ENCODE peak calls at places on chromosomes 2 and 18, in ten cellular contexts. E is fibroblast of lung, K is OCI-LY7, N is MM.1S, R is GM23338, I is K562, Y is HCT116, B is GM23248, C is neural progenitor cell, G is mammary epithelial cell. M is an unnamed sample.

GRCh38 chr2:172047486-172048194 is 37.7 kb upstream of the DLX1 start:
- DNase-seq in E (no peak), K (no peak), N (no peak), R (no peak), I (no peak), Y (no peak), B (no peak), C (no peak), G (no peak), M (no peak)

GRCh38 chr2:80852079-80852807 is 547.7 kb upstream of the LRRTM1 start:
- DNase-seq in E (no peak), K (peak; percentile 20), N (no peak), R (peak; percentile 57), I (no peak), Y (no peak), B (no peak), C (no peak), G (no peak), M (no peak)

GRCh38 chr2:26588576-26588975 is 52.6 kb downstream of the CIB4 start:
- DNase-seq in E (no peak), K (no peak), N (no peak), R (no peak), I (no peak), Y (no peak), B (no peak), C (no peak), G (no peak), M (peak; percentile 17)

GRCh38 chr2:96964221-96964905 is 22.0 kb downstream of the FAM178B start:
- DNase-seq in E (no peak), K (no peak), N (no peak), R (no peak), I (no peak), Y (no peak), B (no peak), C (no peak), G (no peak), M (no peak)

GRCh38 chr2:238701907-238702206 is 146.0 kb upstream of the TWIST2 start:
- DNase-seq in E (no peak), K (no peak), N (no peak), R (no peak), I (no peak), Y (no peak), B (no peak), C (no peak), G (no peak), M (no peak)

GRCh38 chr2:232876071-232876977 is 6.3 kb downstream of the SNORC start:
- DNase-seq in E (no peak), K (peak; percentile 41), N (peak; percentile 22), R (peak; percentile 65), I (no peak), Y (no peak), B (peak; percentile 40), C (peak; percentile 70), G (peak; percentile 14), M (no peak)

GRCh38 chr2:65499216-65499615 is 66.8 kb upstream of the SPRED2 start:
- DNase-seq in E (no peak), K (no peak), N (no peak), R (no peak), I (no peak), Y (no peak), B (no peak), C (no peak), G (no peak), M (no peak)

GRCh38 chr18:36895606-36896005 is 66.7 kb downstream of the KIAA1328 start:
- DNase-seq in E (no peak), K (no peak), N (no peak), R (no peak), I (peak; percentile 12), Y (no peak), B (no peak), C (no peak), G (no peak), M (no peak)

GRCh38 chr2:7963787-7964186 is 718.1 kb upstream of the ID2 start:
- DNase-seq in E (no peak), K (no peak), N (no peak), R (no peak), I (no peak), Y (no peak), B (peak; percentile 14), C (no peak), G (no peak), M (no peak)

GRCh38 chr2:7966032-7966431 is 715.8 kb upstream of the ID2 start:
- DNase-seq in E (no peak), K (no peak), N (no peak), R (no peak), I (no peak), Y (no peak), B (no peak), C (no peak), G (no peak), M (no peak)

GRCh38 chr2:7971248-7971647 is 710.6 kb upstream of the ID2 start:
- DNase-seq in E (no peak), K (no peak), N (no peak), R (no peak), I (no peak), Y (no peak), B (no peak), C (no peak), G (no peak), M (no peak)

GRCh38 chr2:7972670-7973069 is 709.2 kb upstream of the ID2 start:
- DNase-seq in E (no peak), K (no peak), N (no peak), R (peak; percentile 31), I (no peak), Y (no peak), B (no peak), C (peak; percentile 32), G (no peak), M (peak; percentile 52)

DNA sequence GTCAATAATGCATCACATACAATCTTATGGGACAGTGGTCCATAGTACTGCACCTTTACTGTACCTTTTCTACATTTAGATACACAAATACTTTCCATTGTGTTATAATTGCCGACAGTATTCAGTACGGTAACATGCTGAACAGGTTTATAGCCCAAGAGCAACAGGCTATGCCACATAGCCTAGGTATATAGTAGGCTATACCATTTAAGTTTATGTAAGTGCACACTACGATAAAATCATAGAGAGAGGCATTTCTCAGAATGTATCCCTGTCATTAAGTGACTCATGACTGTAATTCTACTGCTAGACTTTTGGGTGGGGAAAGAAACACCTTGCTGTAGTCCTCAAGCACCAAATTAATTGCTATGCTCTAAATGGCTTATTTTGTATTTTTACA is 714.1 kb upstream of the ID2 start:
- DNase-seq in E (no peak), K (no peak), N (no peak), R (no peak), I (no peak), Y (no peak), B (no peak), C (no peak), G (no peak), M (no peak)
- H3K27ac ChIP-seq in E (no peak overlapping the region), K (no peak overlapping the region), N (no peak overlapping the region), R (no peak overlapping the region), I (no peak overlapping the region), Y (no peak overlapping the region), B (no peak overlapping the region), C (no peak overlapping the region), G (no peak overlapping the region), M (no peak overlapping the region)

GRCh38 chr2:235497096-235497495 is 3.3 kb downstream of the AGAP1 start:
- DNase-seq in E (no peak), K (no peak), N (peak; percentile 29), R (no peak), I (no peak), Y (no peak), B (no peak), C (no peak), G (no peak), M (no peak)

GRCh38 chr2:235500761-235501662 is 7.2 kb downstream of the AGAP1 start:
- DNase-seq in E (peak; percentile 48), K (no peak), N (peak; percentile 52), R (no peak), I (no peak), Y (no peak), B (peak; percentile 77), C (peak; percentile 32), G (peak; percentile 37), M (no peak)

GRCh38 chr2:235498556-235499305 is 4.9 kb downstream of the AGAP1 start:
- DNase-seq in E (no peak), K (no peak), N (no peak), R (peak; percentile 66), I (no peak), Y (no peak), B (no peak), C (peak; percentile 42), G (no peak), M (peak; percentile 58)

GRCh38 chr2:235500110-235500760 is 6.4 kb downstream of the AGAP1 start:
- DNase-seq in E (no peak), K (no peak), N (peak; percentile 87), R (no peak), I (no peak), Y (no peak), B (no peak), C (no peak), G (no peak), M (no peak)

DNA sequence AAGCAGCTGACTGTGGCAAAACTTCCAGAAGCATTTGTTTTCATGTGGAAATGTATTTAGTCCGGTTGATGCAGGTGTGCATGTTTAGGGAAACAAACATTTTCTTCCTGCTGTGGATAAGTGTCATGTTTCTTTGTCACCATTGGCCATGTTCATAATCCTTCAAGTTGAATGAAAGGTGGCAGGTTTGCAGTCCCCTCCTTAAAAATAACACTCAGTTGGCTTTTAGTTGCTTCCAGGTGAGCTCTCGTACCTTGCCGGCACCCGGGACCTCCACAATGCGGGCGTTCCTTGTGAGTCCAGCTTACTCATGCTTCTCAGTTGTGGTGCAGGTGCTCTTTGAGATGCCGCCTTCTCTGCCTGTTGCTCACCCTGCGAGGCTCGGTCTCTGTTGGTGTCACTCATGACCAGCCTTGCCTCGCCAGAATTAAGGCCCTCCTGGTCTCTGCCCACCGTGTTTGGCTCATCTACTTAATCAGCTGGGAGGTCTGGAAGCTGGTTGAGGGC is 5.5 kb downstream of the AGAP1 start:
- DNase-seq in E (no peak), K (no peak), N (no peak), R (no peak), I (no peak), Y (no peak), B (no peak), C (no peak), G (no peak), M (no peak)
- H3K79me2 ChIP-seq in E (peaks cover 75% of the 10 kb centered on the region), K (no peaks in the 10 kb centered on the region), N (peaks cover 93% of the 10 kb centered on the region), R (peaks cover 95% of the 10 kb centered on the region), I (peaks cover 99% of the 10 kb centered on the region), Y (peaks cover 98% of the 10 kb centered on the region), B (peaks cover 98% of the 10 kb centered on the region), C (peaks cover 98% of the 10 kb centered on the region), G (peaks cover 99% of the 10 kb centered on the region), M (peaks cover 17% of the 10 kb centered on the region)

GRCh38 chr2:85718006-85718391 is 23.8 kb downstream of the GNLY start:
- DNase-seq in E (no peak), K (no peak), N (no peak), R (no peak), I (peak; percentile 36), Y (no peak), B (no peak), C (no peak), G (no peak), M (no peak)
- H3K27ac ChIP-seq in E (no peak overlapping the region), K (no peak overlapping the region), N (no peak overlapping the region), R (no peak overlapping the region), I (no peak overlapping the region), Y (no peak overlapping the region), B (no peak overlapping the region), C (no peak overlapping the region), G (no peak overlapping the region), M (no peak overlapping the region)

DNA sequence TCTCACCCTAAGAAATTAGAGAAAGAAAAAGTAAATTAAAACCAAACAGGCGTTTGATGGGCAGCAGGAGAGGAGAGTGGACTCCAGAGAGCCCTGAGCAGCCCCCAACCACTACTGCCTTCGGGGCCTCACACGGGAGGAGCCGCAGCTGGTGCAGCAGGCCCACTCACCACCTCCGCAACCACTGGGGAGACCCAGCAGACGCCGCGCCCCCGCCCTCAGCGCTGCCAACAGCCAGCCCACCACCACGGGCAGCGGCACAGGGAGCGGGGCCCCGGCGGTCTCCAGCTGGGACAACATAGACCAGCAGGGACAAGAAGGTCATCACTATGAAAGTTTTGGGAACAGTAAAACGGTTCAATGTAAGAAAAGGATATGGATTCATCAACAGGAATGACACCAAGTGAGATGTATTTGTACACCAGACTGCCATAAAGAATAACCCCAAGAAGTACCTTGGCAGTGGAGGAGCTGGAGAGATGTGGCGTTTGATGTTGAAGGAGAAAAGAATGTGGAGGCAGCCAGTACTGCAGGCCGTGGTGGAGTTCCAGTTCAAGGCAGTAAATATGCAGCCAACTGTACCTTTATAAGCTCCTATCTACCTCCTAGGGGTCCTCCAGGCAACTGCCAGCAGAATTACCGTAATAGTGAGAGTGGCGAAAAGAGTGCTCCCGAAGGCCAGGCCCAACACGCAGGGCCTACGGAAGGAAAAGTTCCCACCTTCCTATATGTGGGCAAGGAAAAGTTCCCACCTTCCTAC is 76.5 kb downstream of the OLA1 start:
- DNase-seq in E (no peak), K (no peak), N (no peak), R (peak; percentile 33), I (no peak), Y (no peak), B (no peak), C (no peak), G (no peak), M (no peak)
- H3K79me2 ChIP-seq in E (peaks cover 4% of the 10 kb centered on the region), K (peaks cover 12% of the 10 kb centered on the region), N (peaks cover 37% of the 10 kb centered on the region), R (peaks cover 83% of the 10 kb centered on the region), I (peaks cover 85% of the 10 kb centered on the region), Y (peaks cover 100% of the 10 kb centered on the region), B (peaks cover 94% of the 10 kb centered on the region), C (peaks cover 100% of the 10 kb centered on the region), G (peaks cover 86% of the 10 kb centered on the region), M (no peaks in the 10 kb centered on the region)

M was measured in H9.